ENCODE peak calls at places on chromosomes 7 and 10, in six cellular contexts. J, E, M, Z, G and Y are unnamed samples.

GRCh38 chr10:31041011-31041410 is 9.3 kb upstream of the ZNF438 start:
- DNase-seq in J (no peak), Z (no peak), E (no peak), G (no peak), M (no peak), Y (no peak)

GRCh38 chr7:116258734-116259133 is 48.4 kb downstream of the TES start:
- DNase-seq in J (peak; percentile 16), Z (peak; percentile 54), E (no peak), G (no peak), M (peak; percentile 85), Y (no peak)

GRCh38 chr7:28358423-28358868 is 53.9 kb upstream of the CREB5 start:
- DNase-seq in E (peak; percentile 95), G (no peak), J (no peak), M (peak; percentile 99), Z (peak; percentile 41), Y (no peak)

GRCh38 chr7:13540429-13540828 is 449.0 kb downstream of the ETV1 start:
- DNase-seq in G (no peak), J (no peak), Z (no peak), M (peak; percentile 80), E (peak; percentile 70), Y (no peak)

GRCh38 chr7:130430841-130431713 is 9.7 kb downstream of the CEP41 start:
- DNase-seq in J (no peak), M (peak; percentile 93), E (peak; percentile 55), Z (no peak), G (no peak), Y (peak; percentile 39)

GRCh38 chr10:44016589-44017482 is 368.1 kb downstream of the CXCL12 start:
- DNase-seq in E (no peak), G (no peak), M (no peak), Z (no peak), J (no peak), Y (no peak)

GRCh38 chr7:30136339-30136738 is 1.6 kb downstream of the MTURN start:
- DNase-seq in Z (no peak), G (peak; percentile 25), J (no peak), M (no peak), E (no peak), Y (no peak)

GRCh38 chr7:28872226-28872625 is 85.9 kb downstream of the TRIL start:
- DNase-seq in G (no peak), J (no peak), E (no peak), Z (no peak), M (no peak), Y (no peak)

GRCh38 chr10:84613336-84614021 is 285.1 kb downstream of the CCSER2 start:
- DNase-seq in G (peak; percentile 75), J (no peak), M (no peak), Z (peak; percentile 56), E (no peak), Y (peak; percentile 71)

GRCh38 chr7:44727346-44728262 is 21.0 kb upstream of the ZMIZ2 start:
- DNase-seq in E (peak; percentile 67), Z (no peak), G (no peak), J (no peak), M (peak; percentile 81), Y (no peak)

GRCh38 chr10:12358863-12359647 is 9.7 kb downstream of the CAMK1D start:
- DNase-seq in E (no peak), J (no peak), G (no peak), Z (no peak), M (no peak), Y (no peak)

GRCh38 chr10:131250454-131251145 is 60.9 kb downstream of the TCERG1L start:
- DNase-seq in G (no peak), Z (no peak), M (no peak), E (no peak), J (no peak), Y (no peak)

GRCh38 chr10:65430979-65431378 is 1494.9 kb upstream of the LRRTM3 start:
- DNase-seq in E (no peak), J (no peak), G (no peak), Z (no peak), M (no peak), Y (no peak)

GRCh38 chr10:131079314-131079713 is 232.2 kb downstream of the TCERG1L start:
- DNase-seq in E (no peak), M (no peak), G (no peak), Z (no peak), J (no peak), Y (no peak)

GRCh38 chr7:134699021-134699818 is 52.6 kb downstream of the BPGM start:
- DNase-seq in G (no peak), J (no peak), Z (no peak), M (no peak), E (no peak), Y (no peak)

GRCh38 chr7:93910076-93910994 is 4.0 kb downstream of the GNGT1 start:
- DNase-seq in M (peak; percentile 89), G (no peak), J (no peak), Z (no peak), E (no peak), Y (no peak)

GRCh38 chr10:10872035-10872673 is 145.5 kb upstream of the CELF2 start:
- DNase-seq in G (no peak), M (peak; percentile 80), E (peak; percentile 86), J (no peak), Z (no peak), Y (no peak)

GRCh38 chr7:141358376-141358775 is 192.8 kb upstream of the AGK start:
- DNase-seq in J (no peak), E (no peak), M (no peak), Z (no peak), G (no peak), Y (no peak)

GRCh38 chr7:93147358-93147757 is 827 bp downstream of the SAMD9L start:
- DNase-seq in G (no peak), Z (peak; percentile 41), M (peak; percentile 66), J (peak; percentile 1), E (no peak), Y (no peak)

GRCh38 chr7:130292682-130293257 is at the start of gene CPA4:
- DNase-seq in J (no peak), E (peak; percentile 97), Z (no peak), M (peak; percentile 94), G (no peak), Y (no peak)

GRCh38 chr10:52455095-52455494 is 141.0 kb downstream of the DKK1 start:
- DNase-seq in G (no peak), E (no peak), M (no peak), J (no peak), Z (no peak), Y (no peak)

GRCh38 chr7:17640730-17641377 is 299.4 kb downstream of the SNX13 start:
- DNase-seq in E (no peak), Z (peak; percentile 71), J (no peak), M (peak; percentile 44), G (peak; percentile 33), Y (no peak)

GRCh38 chr7:51430480-51431086 is 114.0 kb upstream of the COBL start:
- DNase-seq in Z (peak; percentile 82), J (no peak), G (peak; percentile 69), M (peak; percentile 37), E (peak; percentile 1), Y (peak; percentile 71)

GRCh38 chr10:124961248-124961570 is 19.3 kb downstream of the ZRANB1 start:
- DNase-seq in E (no peak), M (no peak), J (no peak), G (no peak), Z (no peak), Y (no peak)
- TF ChIP-seq CTCF in E (no peak), M (no peak), J (no peak), G (no peak), Z (no peak), Y (no peak)

DNA sequence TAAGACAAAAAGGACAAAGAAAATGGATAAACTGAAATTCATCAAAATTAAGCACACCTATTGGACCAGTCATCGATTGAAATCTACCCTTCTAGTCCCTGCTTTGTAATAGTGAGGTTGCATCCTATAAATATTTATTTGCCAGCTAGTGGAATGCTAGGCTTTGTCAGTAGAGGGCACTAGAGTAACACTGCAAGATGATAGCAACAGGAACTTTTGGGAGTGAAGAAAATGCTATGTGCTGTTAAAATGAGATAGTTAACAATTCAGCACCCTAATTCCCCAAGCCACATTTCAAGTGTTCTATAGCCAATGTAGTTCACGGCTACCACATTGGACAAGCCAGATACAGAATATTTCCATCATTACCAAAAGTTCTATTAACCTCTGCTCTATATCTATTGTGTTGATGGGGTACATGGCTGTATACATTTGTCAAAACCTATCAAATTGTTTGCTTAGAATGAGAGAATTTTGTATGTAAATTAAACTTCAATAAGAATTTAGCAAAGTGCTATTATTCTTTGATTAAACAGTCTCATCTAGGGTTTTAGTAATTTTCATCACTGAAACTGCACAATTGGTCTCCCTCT is 69.8 kb downstream of the LSMEM1 start:
- DNase-seq in E (peak; percentile 43), Z (peak; percentile 45), J (no peak), M (peak; percentile 82), G (no peak), Y (no peak)
- TF ChIP-seq CTCF in E (peak; percentile 96), Z (peak; percentile 62), J (peak; percentile 81), M (peak; percentile 98), G (peak; percentile 51), Y (peak; percentile 42)

GRCh38 chr10:13439771-13440708 is 88.8 kb downstream of the BEND7 start:
- DNase-seq in J (peak; percentile 56), Z (peak; percentile 77), G (peak; percentile 79), M (peak; percentile 24), E (no peak), Y (peak; percentile 83)
- TF ChIP-seq CTCF in J (peak; percentile 83), Z (peak; percentile 93), G (peak; percentile 86), M (peak; percentile 83), E (peak; percentile 83), Y (peak; percentile 92)

DNA sequence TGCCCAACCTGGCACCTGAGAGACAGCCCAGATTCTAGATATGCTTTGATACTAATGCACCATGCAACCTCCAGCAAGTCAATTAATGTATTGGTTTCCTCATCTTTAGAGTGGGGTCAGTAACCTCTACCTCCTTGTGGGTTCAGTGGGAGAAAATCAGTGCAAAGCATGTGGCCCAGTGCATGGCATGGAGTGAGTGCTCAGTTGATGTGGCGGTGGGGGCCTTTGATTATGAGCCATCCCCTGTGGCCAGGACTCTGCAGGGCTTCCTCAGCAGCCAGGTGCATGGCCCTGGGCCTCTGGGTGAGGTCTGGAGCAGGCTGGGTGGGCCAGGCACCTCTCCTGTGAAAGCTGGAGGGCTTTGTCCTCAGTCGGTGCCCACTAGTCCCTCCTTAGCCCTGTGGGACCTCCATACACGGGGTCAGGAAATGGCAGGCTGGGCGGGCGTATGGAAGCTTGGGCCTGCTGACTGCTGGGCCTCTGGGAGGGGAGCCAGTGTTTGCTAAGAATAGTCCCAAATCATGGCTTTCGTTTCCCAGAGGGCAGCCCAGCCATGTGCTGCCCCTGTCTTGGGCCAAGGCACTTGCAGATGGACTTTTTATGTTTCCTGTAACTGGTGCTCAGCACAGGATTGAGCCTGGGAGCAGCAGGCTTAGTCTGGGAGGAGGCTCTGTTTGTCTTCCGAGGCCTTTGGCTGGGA is 3.4 kb downstream of the PALD1 start:
- DNase-seq in J (no peak), E (no peak), M (peak; percentile 26), G (no peak), Z (no peak), Y (no peak)
- TF ChIP-seq CTCF in J (no peak), E (no peak), M (no peak), G (no peak), Z (no peak), Y (no peak)